ENCODE peak calls at places on chromosomes 1 and 21, in eight cellular contexts. One of them, this sample, is unnamed.

GRCh38 chr1:208997726-208998312 is 585.7 kb upstream of the CAMK1G start:
- DNase-seq in fibroblast of the aortic adventitia: peak
- DNase-seq in OCI-LY7: no peak
- DNase-seq in NCI-H2029: no peak
- DNase-seq in stimulated activated CD8-positive, alpha-beta memory T cell treated with anti-CD3 and anti-CD28 coated beads, Interleukin-15, amount 100 ng/mL, for 1 hour: no peak
- DNase-seq in T1000: no peak
- DNase-seq in nephron progenitor cell: no peak
- DNase-seq in MM.1S: no peak
- DNase-seq in this sample: no peak

GRCh38 chr1:165644064-165644735 is 13.2 kb downstream of the MGST3 start:
- DNase-seq in fibroblast of the aortic adventitia: no peak
- DNase-seq in OCI-LY7: no peak
- DNase-seq in NCI-H2029: no peak
- DNase-seq in stimulated activated CD8-positive, alpha-beta memory T cell treated with anti-CD3 and anti-CD28 coated beads, Interleukin-15, amount 100 ng/mL, for 1 hour: no peak
- DNase-seq in T1000: no peak
- DNase-seq in nephron progenitor cell: no peak
- DNase-seq in MM.1S: no peak
- DNase-seq in this sample: no peak

GRCh38 chr1:158035976-158036583 is 42.6 kb downstream of the KIRREL1 start:
- DNase-seq in fibroblast of the aortic adventitia: peak
- DNase-seq in OCI-LY7: peak
- DNase-seq in NCI-H2029: no peak
- DNase-seq in stimulated activated CD8-positive, alpha-beta memory T cell treated with anti-CD3 and anti-CD28 coated beads, Interleukin-15, amount 100 ng/mL, for 1 hour: no peak
- DNase-seq in T1000: no peak
- DNase-seq in nephron progenitor cell: peak
- DNase-seq in MM.1S: peak
- DNase-seq in this sample: no peak

GRCh38 chr1:234975941-234976871 is 152.4 kb downstream of the TOMM20 start:
- DNase-seq in fibroblast of the aortic adventitia: no peak
- DNase-seq in OCI-LY7: no peak
- DNase-seq in NCI-H2029: no peak
- DNase-seq in stimulated activated CD8-positive, alpha-beta memory T cell treated with anti-CD3 and anti-CD28 coated beads, Interleukin-15, amount 100 ng/mL, for 1 hour: no peak
- DNase-seq in T1000: no peak
- DNase-seq in nephron progenitor cell: no peak
- DNase-seq in MM.1S: no peak
- DNase-seq in this sample: no peak

GRCh38 chr1:201279313-201279712 is 4.0 kb upstream of the PKP1 start:
- DNase-seq in fibroblast of the aortic adventitia: peak
- DNase-seq in OCI-LY7: no peak
- DNase-seq in NCI-H2029: no peak
- DNase-seq in stimulated activated CD8-positive, alpha-beta memory T cell treated with anti-CD3 and anti-CD28 coated beads, Interleukin-15, amount 100 ng/mL, for 1 hour: no peak
- DNase-seq in T1000: no peak
- DNase-seq in nephron progenitor cell: no peak
- DNase-seq in MM.1S: no peak
- DNase-seq in this sample: no peak

GRCh38 chr1:64513557-64513956 is 43.6 kb downstream of the CACHD1 start:
- DNase-seq in fibroblast of the aortic adventitia: peak
- DNase-seq in OCI-LY7: no peak
- DNase-seq in NCI-H2029: no peak
- DNase-seq in stimulated activated CD8-positive, alpha-beta memory T cell treated with anti-CD3 and anti-CD28 coated beads, Interleukin-15, amount 100 ng/mL, for 1 hour: no peak
- DNase-seq in T1000: no peak
- DNase-seq in nephron progenitor cell: no peak
- DNase-seq in MM.1S: no peak
- DNase-seq in this sample: no peak

GRCh38 chr21:46551636-46552241 is 53.1 kb downstream of the S100B start:
- DNase-seq in fibroblast of the aortic adventitia: no peak
- DNase-seq in OCI-LY7: peak
- DNase-seq in NCI-H2029: no peak
- DNase-seq in stimulated activated CD8-positive, alpha-beta memory T cell treated with anti-CD3 and anti-CD28 coated beads, Interleukin-15, amount 100 ng/mL, for 1 hour: no peak
- DNase-seq in T1000: no peak
- DNase-seq in nephron progenitor cell: no peak
- DNase-seq in MM.1S: no peak
- DNase-seq in this sample: no peak

GRCh38 chr1:103514920-103515503 is 10.5 kb upstream of the RNPC3 start:
- DNase-seq in fibroblast of the aortic adventitia: peak
- DNase-seq in OCI-LY7: peak
- DNase-seq in NCI-H2029: peak
- DNase-seq in stimulated activated CD8-positive, alpha-beta memory T cell treated with anti-CD3 and anti-CD28 coated beads, Interleukin-15, amount 100 ng/mL, for 1 hour: no peak
- DNase-seq in T1000: no peak
- DNase-seq in nephron progenitor cell: no peak
- DNase-seq in MM.1S: peak
- DNase-seq in this sample: no peak

GRCh38 chr1:17084787-17085186 is 31.0 kb upstream of the SDHB start:
- DNase-seq in fibroblast of the aortic adventitia: no peak
- DNase-seq in OCI-LY7: no peak
- DNase-seq in NCI-H2029: no peak
- DNase-seq in stimulated activated CD8-positive, alpha-beta memory T cell treated with anti-CD3 and anti-CD28 coated beads, Interleukin-15, amount 100 ng/mL, for 1 hour: no peak
- DNase-seq in T1000: no peak
- DNase-seq in nephron progenitor cell: no peak
- DNase-seq in MM.1S: no peak
- DNase-seq in this sample: no peak

GRCh38 chr1:86423473-86423872 is 498 bp upstream of the CLCA2 start:
- DNase-seq in fibroblast of the aortic adventitia: peak
- DNase-seq in OCI-LY7: no peak
- DNase-seq in NCI-H2029: no peak
- DNase-seq in stimulated activated CD8-positive, alpha-beta memory T cell treated with anti-CD3 and anti-CD28 coated beads, Interleukin-15, amount 100 ng/mL, for 1 hour: no peak
- DNase-seq in T1000: no peak
- DNase-seq in nephron progenitor cell: no peak
- DNase-seq in MM.1S: no peak
- DNase-seq in this sample: no peak

GRCh38 chr1:230555826-230556225 is 86.5 kb upstream of the COG2 start:
- DNase-seq in fibroblast of the aortic adventitia: no peak
- DNase-seq in OCI-LY7: no peak
- DNase-seq in NCI-H2029: no peak
- DNase-seq in stimulated activated CD8-positive, alpha-beta memory T cell treated with anti-CD3 and anti-CD28 coated beads, Interleukin-15, amount 100 ng/mL, for 1 hour: no peak
- DNase-seq in T1000: no peak
- DNase-seq in nephron progenitor cell: no peak
- DNase-seq in MM.1S: no peak
- DNase-seq in this sample: no peak

GRCh38 chr1:171433451-171433850 is 51.9 kb upstream of the PRRC2C start:
- DNase-seq in fibroblast of the aortic adventitia: peak
- DNase-seq in OCI-LY7: no peak
- DNase-seq in NCI-H2029: no peak
- DNase-seq in stimulated activated CD8-positive, alpha-beta memory T cell treated with anti-CD3 and anti-CD28 coated beads, Interleukin-15, amount 100 ng/mL, for 1 hour: no peak
- DNase-seq in T1000: peak
- DNase-seq in nephron progenitor cell: no peak
- DNase-seq in MM.1S: no peak
- DNase-seq in this sample: no peak

GRCh38 chr1:62423580-62424242 is 13.1 kb upstream of the USP1 start:
- DNase-seq in fibroblast of the aortic adventitia: no peak
- DNase-seq in OCI-LY7: no peak
- DNase-seq in NCI-H2029: no peak
- DNase-seq in stimulated activated CD8-positive, alpha-beta memory T cell treated with anti-CD3 and anti-CD28 coated beads, Interleukin-15, amount 100 ng/mL, for 1 hour: no peak
- DNase-seq in T1000: no peak
- DNase-seq in nephron progenitor cell: no peak
- DNase-seq in MM.1S: no peak
- DNase-seq in this sample: no peak

GRCh38 chr1:226702957-226703831 is 35.9 kb downstream of the ITPKB start:
- DNase-seq in fibroblast of the aortic adventitia: peak
- DNase-seq in OCI-LY7: peak
- DNase-seq in NCI-H2029: peak
- DNase-seq in stimulated activated CD8-positive, alpha-beta memory T cell treated with anti-CD3 and anti-CD28 coated beads, Interleukin-15, amount 100 ng/mL, for 1 hour: peak
- DNase-seq in T1000: peak
- DNase-seq in nephron progenitor cell: peak
- DNase-seq in MM.1S: peak
- DNase-seq in this sample: peak

GRCh38 chr1:114379987-114380386 is 131.0 kb downstream of the TRIM33 start:
- DNase-seq in fibroblast of the aortic adventitia: no peak
- DNase-seq in OCI-LY7: no peak
- DNase-seq in NCI-H2029: no peak
- DNase-seq in stimulated activated CD8-positive, alpha-beta memory T cell treated with anti-CD3 and anti-CD28 coated beads, Interleukin-15, amount 100 ng/mL, for 1 hour: no peak
- DNase-seq in T1000: no peak
- DNase-seq in nephron progenitor cell: no peak
- DNase-seq in MM.1S: no peak
- DNase-seq in this sample: no peak

This sample was measured in LNCaP clone FGC.